ENCODE peak calls at places on chromosomes 12 and 14, in eight cellular contexts. One of them, this sample, is unnamed.

GRCh38 chr12:58363971-58364370 is 422.6 kb downstream of the ATP23 start:
- DNase-seq in gastrocnemius medialis: no peak
- DNase-seq in fibroblast of mammary gland: peak
- DNase-seq in lower lobe of right lung: no peak
- DNase-seq in fibroblast of lung: no peak
- DNase-seq in HepG2: no peak
- DNase-seq in A549: no peak
- DNase-seq in MCF 10A: no peak
- DNase-seq in this sample: no peak

GRCh38 chr12:10030446-10030845 is at the start of gene CLEC9A:
- DNase-seq in lower lobe of right lung: no peak
- DNase-seq in fibroblast of lung: no peak
- DNase-seq in HepG2: no peak
- DNase-seq in fibroblast of mammary gland: no peak
- DNase-seq in gastrocnemius medialis: no peak
- DNase-seq in MCF 10A: no peak
- DNase-seq in A549: no peak
- DNase-seq in this sample: no peak

GRCh38 chr14:79587194-79587593 is 624.1 kb downstream of the DIO2 start:
- DNase-seq in lower lobe of right lung: no peak
- DNase-seq in A549: no peak
- DNase-seq in MCF 10A: peak
- DNase-seq in fibroblast of mammary gland: peak
- DNase-seq in fibroblast of lung: peak
- DNase-seq in gastrocnemius medialis: no peak
- DNase-seq in HepG2: no peak
- DNase-seq in this sample: no peak

GRCh38 chr14:84001023-84001422 is 1528.9 kb upstream of the FLRT2 start:
- DNase-seq in fibroblast of mammary gland: no peak
- DNase-seq in fibroblast of lung: no peak
- DNase-seq in HepG2: no peak
- DNase-seq in MCF 10A: no peak
- DNase-seq in lower lobe of right lung: no peak
- DNase-seq in A549: no peak
- DNase-seq in gastrocnemius medialis: no peak
- DNase-seq in this sample: no peak

GRCh38 chr14:74671789-74672188 is 41.1 kb downstream of the AREL1 start:
- DNase-seq in lower lobe of right lung: no peak
- DNase-seq in fibroblast of mammary gland: peak
- DNase-seq in A549: no peak
- DNase-seq in MCF 10A: peak
- DNase-seq in HepG2: no peak
- DNase-seq in fibroblast of lung: peak
- DNase-seq in gastrocnemius medialis: no peak
- DNase-seq in this sample: no peak

GRCh38 chr12:116454950-116455447 is 104.2 kb upstream of the MAP1LC3B2 start:
- DNase-seq in A549: peak
- DNase-seq in gastrocnemius medialis: no peak
- DNase-seq in lower lobe of right lung: no peak
- DNase-seq in fibroblast of lung: peak
- DNase-seq in MCF 10A: peak
- DNase-seq in fibroblast of mammary gland: peak
- DNase-seq in HepG2: no peak
- DNase-seq in this sample: no peak

GRCh38 chr14:44497148-44497547 is 9.9 kb downstream of the FSCB start:
- DNase-seq in fibroblast of mammary gland: no peak
- DNase-seq in gastrocnemius medialis: no peak
- DNase-seq in lower lobe of right lung: no peak
- DNase-seq in HepG2: no peak
- DNase-seq in MCF 10A: no peak
- DNase-seq in A549: no peak
- DNase-seq in fibroblast of lung: no peak
- DNase-seq in this sample: no peak

GRCh38 chr12:106581543-106582263 is 1.1 kb upstream of the RFX4 start:
- DNase-seq in A549: peak
- DNase-seq in lower lobe of right lung: peak
- DNase-seq in fibroblast of mammary gland: no peak
- DNase-seq in fibroblast of lung: no peak
- DNase-seq in gastrocnemius medialis: no peak
- DNase-seq in HepG2: no peak
- DNase-seq in MCF 10A: no peak
- DNase-seq in this sample: peak

GRCh38 chr12:110531741-110532333 is 29.7 kb downstream of the RAD9B start:
- DNase-seq in A549: no peak
- DNase-seq in gastrocnemius medialis: no peak
- DNase-seq in fibroblast of mammary gland: peak
- DNase-seq in MCF 10A: peak
- DNase-seq in lower lobe of right lung: no peak
- DNase-seq in HepG2: no peak
- DNase-seq in fibroblast of lung: peak
- DNase-seq in this sample: peak

GRCh38 chr14:101078892-101079221 is 175.3 kb upstream of the RTL1 start:
- DNase-seq in A549: no peak
- DNase-seq in fibroblast of lung: no peak
- DNase-seq in fibroblast of mammary gland: no peak
- DNase-seq in MCF 10A: no peak
- DNase-seq in lower lobe of right lung: no peak
- DNase-seq in HepG2: no peak
- DNase-seq in gastrocnemius medialis: no peak
- DNase-seq in this sample: no peak

GRCh38 chr12:103769240-103769945 is 71.6 kb downstream of the NT5DC3 start:
- DNase-seq in fibroblast of lung: no peak
- DNase-seq in lower lobe of right lung: no peak
- DNase-seq in A549: no peak
- DNase-seq in fibroblast of mammary gland: no peak
- DNase-seq in gastrocnemius medialis: no peak
- DNase-seq in MCF 10A: no peak
- DNase-seq in HepG2: no peak
- DNase-seq in this sample: no peak

GRCh38 chr12:103208006-103208405 is 250.5 kb downstream of the ASCL1 start:
- DNase-seq in lower lobe of right lung: no peak
- DNase-seq in gastrocnemius medialis: no peak
- DNase-seq in fibroblast of mammary gland: no peak
- DNase-seq in fibroblast of lung: no peak
- DNase-seq in HepG2: no peak
- DNase-seq in A549: no peak
- DNase-seq in MCF 10A: no peak
- DNase-seq in this sample: no peak

GRCh38 chr14:54664961-54665360 is 98.0 kb downstream of the SAMD4A start:
- DNase-seq in gastrocnemius medialis: no peak
- DNase-seq in A549: no peak
- DNase-seq in lower lobe of right lung: no peak
- DNase-seq in fibroblast of lung: peak
- DNase-seq in HepG2: no peak
- DNase-seq in MCF 10A: no peak
- DNase-seq in fibroblast of mammary gland: no peak
- DNase-seq in this sample: no peak

GRCh38 chr14:92728781-92729364 is 19.6 kb downstream of the LGMN start:
- DNase-seq in lower lobe of right lung: peak
- DNase-seq in fibroblast of lung: peak
- DNase-seq in MCF 10A: peak
- DNase-seq in A549: no peak
- DNase-seq in gastrocnemius medialis: no peak
- DNase-seq in HepG2: no peak
- DNase-seq in fibroblast of mammary gland: peak
- DNase-seq in this sample: peak

GRCh38 chr12:62625238-62625637 is 158.6 kb downstream of the MON2 start:
- DNase-seq in fibroblast of lung: peak
- DNase-seq in lower lobe of right lung: no peak
- DNase-seq in A549: no peak
- DNase-seq in gastrocnemius medialis: no peak
- DNase-seq in HepG2: peak
- DNase-seq in MCF 10A: peak
- DNase-seq in fibroblast of mammary gland: peak
- DNase-seq in this sample: no peak

GRCh38 chr12:132282950-132283771 is 46.2 kb downstream of the GALNT9 start:
- DNase-seq in gastrocnemius medialis: no peak
- DNase-seq in MCF 10A: peak
- DNase-seq in fibroblast of lung: no peak
- DNase-seq in lower lobe of right lung: peak
- DNase-seq in HepG2: no peak
- DNase-seq in A549: no peak
- DNase-seq in fibroblast of mammary gland: no peak
- DNase-seq in this sample: no peak

GRCh38 chr12:53199700-53200099 is 7.4 kb downstream of the ITGB7 start:
- DNase-seq in HepG2: no peak
- DNase-seq in gastrocnemius medialis: no peak
- DNase-seq in fibroblast of mammary gland: no peak
- DNase-seq in MCF 10A: no peak
- DNase-seq in lower lobe of right lung: no peak
- DNase-seq in A549: no peak
- DNase-seq in fibroblast of lung: no peak
- DNase-seq in this sample: no peak
- TF ChIP-seq CTCF in HepG2: no peak
- TF ChIP-seq CTCF in gastrocnemius medialis: no peak
- TF ChIP-seq CTCF in fibroblast of mammary gland: no peak
- TF ChIP-seq CTCF in MCF 10A: no peak
- TF ChIP-seq CTCF in lower lobe of right lung: no peak
- TF ChIP-seq CTCF in A549: no peak
- TF ChIP-seq CTCF in fibroblast of lung: no peak
- TF ChIP-seq CTCF in this sample: no peak

GRCh38 chr14:49857427-49858003 is 4.9 kb upstream of the NEMF start:
- DNase-seq in MCF 10A: no peak
- DNase-seq in fibroblast of lung: peak
- DNase-seq in gastrocnemius medialis: no peak
- DNase-seq in A549: no peak
- DNase-seq in fibroblast of mammary gland: no peak
- DNase-seq in lower lobe of right lung: no peak
- DNase-seq in HepG2: no peak
- DNase-seq in this sample: no peak

GRCh38 chr14:49849213-49849847 is 3.3 kb downstream of the NEMF start:
- DNase-seq in A549: no peak
- DNase-seq in fibroblast of mammary gland: no peak
- DNase-seq in fibroblast of lung: no peak
- DNase-seq in lower lobe of right lung: no peak
- DNase-seq in MCF 10A: peak
- DNase-seq in HepG2: no peak
- DNase-seq in gastrocnemius medialis: no peak
- DNase-seq in this sample: no peak

GRCh38 chr14:49853572-49854375 is 1.2 kb upstream of the NEMF start:
- DNase-seq in MCF 10A: peak
- DNase-seq in fibroblast of mammary gland: peak
- DNase-seq in HepG2: peak
- DNase-seq in fibroblast of lung: peak
- DNase-seq in A549: peak
- DNase-seq in lower lobe of right lung: peak
- DNase-seq in gastrocnemius medialis: peak
- DNase-seq in this sample: peak

GRCh38 chr14:49852351-49853157 is at the start of gene NEMF:
- DNase-seq in lower lobe of right lung: peak
- DNase-seq in A549: peak
- DNase-seq in fibroblast of mammary gland: peak
- DNase-seq in HepG2: peak
- DNase-seq in MCF 10A: peak
- DNase-seq in gastrocnemius medialis: peak
- DNase-seq in fibroblast of lung: peak
- DNase-seq in this sample: peak

GRCh38 chr14:49853158-49853477 is 530 bp upstream of the NEMF start:
- DNase-seq in MCF 10A: no peak
- DNase-seq in HepG2: no peak
- DNase-seq in lower lobe of right lung: no peak
- DNase-seq in fibroblast of mammary gland: no peak
- DNase-seq in fibroblast of lung: peak
- DNase-seq in A549: no peak
- DNase-seq in gastrocnemius medialis: no peak
- DNase-seq in this sample: no peak
- TF ChIP-seq CTCF in MCF 10A: no peak
- TF ChIP-seq CTCF in HepG2: no peak
- TF ChIP-seq CTCF in lower lobe of right lung: no peak
- TF ChIP-seq CTCF in fibroblast of mammary gland: no peak
- TF ChIP-seq CTCF in fibroblast of lung: no peak
- TF ChIP-seq CTCF in A549: no peak
- TF ChIP-seq CTCF in gastrocnemius medialis: no peak
- TF ChIP-seq CTCF in this sample: no peak

GRCh38 chr14:99747582-99748330 is 45.5 kb upstream of the EML1 start:
- DNase-seq in fibroblast of lung: no peak
- DNase-seq in lower lobe of right lung: peak
- DNase-seq in MCF 10A: no peak
- DNase-seq in A549: no peak
- DNase-seq in gastrocnemius medialis: no peak
- DNase-seq in fibroblast of mammary gland: no peak
- DNase-seq in HepG2: no peak
- DNase-seq in this sample: no peak

GRCh38 chr14:99749763-99750715 is 43.2 kb upstream of the EML1 start:
- DNase-seq in gastrocnemius medialis: no peak
- DNase-seq in MCF 10A: no peak
- DNase-seq in lower lobe of right lung: peak
- DNase-seq in A549: no peak
- DNase-seq in fibroblast of lung: no peak
- DNase-seq in HepG2: no peak
- DNase-seq in fibroblast of mammary gland: no peak
- DNase-seq in this sample: no peak

GRCh38 chr14:99748529-99748928 is 44.7 kb upstream of the EML1 start:
- DNase-seq in lower lobe of right lung: no peak
- DNase-seq in HepG2: no peak
- DNase-seq in A549: no peak
- DNase-seq in gastrocnemius medialis: no peak
- DNase-seq in fibroblast of mammary gland: no peak
- DNase-seq in MCF 10A: no peak
- DNase-seq in fibroblast of lung: no peak
- DNase-seq in this sample: no peak

GRCh38 chr14:99750746-99751450 is 42.3 kb upstream of the EML1 start:
- DNase-seq in HepG2: no peak
- DNase-seq in MCF 10A: no peak
- DNase-seq in A549: no peak
- DNase-seq in fibroblast of lung: no peak
- DNase-seq in gastrocnemius medialis: no peak
- DNase-seq in fibroblast of mammary gland: no peak
- DNase-seq in lower lobe of right lung: peak
- DNase-seq in this sample: no peak

DNA sequence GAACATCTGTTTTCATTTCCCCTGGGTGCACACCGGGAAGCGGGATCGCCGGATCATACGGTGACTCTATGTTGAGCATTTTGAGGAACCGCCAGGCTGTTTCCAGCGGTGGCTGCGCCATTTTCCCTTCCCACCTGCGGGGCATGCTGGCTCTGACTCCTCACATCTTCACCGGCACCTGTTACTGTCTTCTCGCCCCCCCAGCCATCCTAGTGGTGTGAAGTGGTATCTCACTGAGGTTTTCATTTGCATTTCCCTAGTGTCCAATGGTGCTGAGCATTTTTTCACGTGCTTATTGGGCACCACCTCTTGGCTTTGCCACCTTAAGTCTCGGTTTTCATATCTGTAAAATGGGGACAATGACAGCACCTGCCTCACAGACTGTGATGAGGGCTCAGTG is 44.1 kb upstream of the EML1 start:
- DNase-seq in HepG2: no peak
- DNase-seq in fibroblast of lung: no peak
- DNase-seq in MCF 10A: no peak
- DNase-seq in A549: no peak
- DNase-seq in lower lobe of right lung: peak
- DNase-seq in fibroblast of mammary gland: no peak
- DNase-seq in gastrocnemius medialis: no peak
- DNase-seq in this sample: no peak
- TF ChIP-seq CTCF in HepG2: no peak
- TF ChIP-seq CTCF in fibroblast of lung: no peak
- TF ChIP-seq CTCF in MCF 10A: peak
- TF ChIP-seq CTCF in A549: no peak
- TF ChIP-seq CTCF in lower lobe of right lung: no peak
- TF ChIP-seq CTCF in fibroblast of mammary gland: peak
- TF ChIP-seq CTCF in gastrocnemius medialis: no peak
- TF ChIP-seq CTCF in this sample: no peak

GRCh38 chr12:74370608-74371216 is 166.9 kb upstream of the ATXN7L3B start:
- DNase-seq in fibroblast of mammary gland: no peak
- DNase-seq in lower lobe of right lung: no peak
- DNase-seq in HepG2: no peak
- DNase-seq in gastrocnemius medialis: no peak
- DNase-seq in MCF 10A: no peak
- DNase-seq in fibroblast of lung: peak
- DNase-seq in A549: no peak
- DNase-seq in this sample: no peak

GRCh38 chr12:74365178-74365964 is 172.3 kb upstream of the ATXN7L3B start:
- DNase-seq in A549: no peak
- DNase-seq in lower lobe of right lung: peak
- DNase-seq in gastrocnemius medialis: no peak
- DNase-seq in fibroblast of mammary gland: peak
- DNase-seq in MCF 10A: peak
- DNase-seq in fibroblast of lung: peak
- DNase-seq in HepG2: peak
- DNase-seq in this sample: peak
- TF ChIP-seq CTCF in A549: no peak
- TF ChIP-seq CTCF in lower lobe of right lung: peak
- TF ChIP-seq CTCF in gastrocnemius medialis: no peak
- TF ChIP-seq CTCF in fibroblast of mammary gland: peak
- TF ChIP-seq CTCF in MCF 10A: no peak
- TF ChIP-seq CTCF in fibroblast of lung: peak
- TF ChIP-seq CTCF in HepG2: peak
- TF ChIP-seq CTCF in this sample: peak